ENCODE peak calls at places on chromosome 13, in six cellular contexts. I, M, A, Z, K and R are unnamed samples.

GRCh38 chr13:95724252-95724651 is 47.3 kb downstream of the DNAJC3 start:
- DNase-seq in I (no peak), M (no peak), A (no peak), Z (no peak), K (no peak), R (no peak)

GRCh38 chr13:114153485-114154080 is 21.2 kb upstream of the RASA3 start:
- DNase-seq in M (no peak), A (no peak), Z (no peak), K (no peak), I (no peak), R (no peak)

GRCh38 chr13:46202188-46202795 is 9.4 kb upstream of the LRRC63 start:
- DNase-seq in Z (no peak), I (no peak), A (no peak), K (no peak), M (no peak), R (no peak)

GRCh38 chr13:41212881-41213280 is 18.5 kb upstream of the KBTBD7 start:
- DNase-seq in K (no peak), Z (no peak), A (no peak), I (no peak), M (no peak), R (no peak)

GRCh38 chr13:20182231-20182846 is 10.4 kb downstream of the GJB2 start:
- DNase-seq in A (peak; percentile 53), K (peak; percentile 87), Z (peak; percentile 84), I (peak; percentile 88), M (peak; percentile 80), R (no peak)

GRCh38 chr13:109743706-109744453 is 42.5 kb downstream of the IRS2 start:
- DNase-seq in I (peak; percentile 89), A (peak; percentile 11), K (peak; percentile 84), Z (peak; percentile 79), M (peak; percentile 37), R (peak; percentile 25)

GRCh38 chr13:102225892-102226291 is 176.0 kb downstream of the FGF14 start:
- DNase-seq in Z (no peak), M (no peak), I (no peak), K (no peak), A (no peak), R (no peak)

GRCh38 chr13:26942184-26942583 is 181.6 kb upstream of the GPR12 start:
- DNase-seq in K (no peak), A (no peak), Z (no peak), I (no peak), M (no peak), R (no peak)

GRCh38 chr13:41588899-41589298 is 131.5 kb downstream of the RGCC start:
- DNase-seq in A (peak; percentile 27), Z (no peak), K (peak; percentile 73), I (peak; percentile 73), M (peak; percentile 95), R (peak; percentile 27)

GRCh38 chr13:105059786-105060185 is 1475.7 kb downstream of the EFNB2 start:
- DNase-seq in M (no peak), K (no peak), Z (no peak), A (no peak), I (no peak), R (no peak)

GRCh38 chr13:32804673-32805260 is 211.5 kb upstream of the KL start:
- DNase-seq in A (no peak), K (peak; percentile 25), M (peak; percentile 7), Z (no peak), I (no peak), R (no peak)

GRCh38 chr13:111488466-111489132 is 168.2 kb downstream of the TEX29 start:
- DNase-seq in Z (no peak), K (no peak), I (no peak), A (no peak), M (no peak), R (no peak)

GRCh38 chr13:73715114-73715909 is 418.9 kb downstream of the KLF12 start:
- DNase-seq in Z (no peak), A (no peak), M (no peak), K (no peak), I (no peak), R (no peak)

GRCh38 chr13:41565221-41565620 is 107.9 kb downstream of the RGCC start:
- DNase-seq in Z (no peak), A (peak; percentile 60), M (peak; percentile 16), K (peak; percentile 67), I (no peak), R (no peak)

GRCh38 chr13:51923983-51924539 is 62.3 kb downstream of the CCDC70 start:
- DNase-seq in A (no peak), I (peak; percentile 44), M (no peak), Z (peak; percentile 40), K (no peak), R (no peak)

GRCh38 chr13:75771818-75772217 is 135.7 kb downstream of the LMO7 start:
- DNase-seq in M (peak; percentile 84), A (no peak), Z (no peak), I (no peak), K (peak; percentile 62), R (no peak)

GRCh38 chr13:90230311-90230710 is 1117.2 kb upstream of the MIR17HG start:
- DNase-seq in A (no peak), K (no peak), Z (no peak), M (no peak), I (no peak), R (no peak)

GRCh38 chr13:40812724-40813445 is 23.5 kb downstream of the SLC25A15 start:
- DNase-seq in A (no peak), M (peak; percentile 72), I (no peak), K (peak; percentile 8), Z (no peak), R (no peak)

GRCh38 chr13:36275190-36276002 is 22.2 kb downstream of the CCDC169 start:
- DNase-seq in A (peak; percentile 76), I (peak; percentile 66), M (peak; percentile 81), K (peak; percentile 88), Z (peak; percentile 39), R (no peak)